ENCODE peak calls at places on chromosomes 3 and 15, in five cellular contexts. X, G, N, C and B are unnamed samples.

GRCh38 chr3:100634493-100635272 is 25.3 kb downstream of the ADGRG7 start:
- DNase-seq in X (peak), G (peak), N (no peak), C (no peak), B (peak)

GRCh38 chr3:115146032-115146417 is 1.1 kb downstream of the ZBTB20 start:
- DNase-seq in X (peak), G (peak), N (peak), C (peak), B (peak)

GRCh38 chr3:62600033-62600432 is 226.7 kb upstream of the FEZF2 start:
- DNase-seq in X (no peak), G (no peak), N (no peak), C (no peak), B (no peak)

GRCh38 chr15:63040954-63041353 is 1.6 kb upstream of the TPM1 start:
- DNase-seq in X (no peak), G (no peak), N (no peak), C (no peak), B (no peak)

GRCh38 chr3:149235599-149236424 is 14.2 kb upstream of the CP start:
- DNase-seq in X (no peak), G (no peak), N (no peak), C (no peak), B (no peak)

GRCh38 chr3:5186089-5186853 is 1.2 kb upstream of the EDEM1 start:
- DNase-seq in X (peak), G (no peak), N (no peak), C (no peak), B (no peak)

GRCh38 chr3:160661660-160662059 is 15.3 kb upstream of the ARL14 start:
- DNase-seq in X (no peak), G (no peak), N (no peak), C (no peak), B (no peak)

GRCh38 chr3:180705619-180706018 is 26.3 kb upstream of the CCDC39 start:
- DNase-seq in X (no peak), G (no peak), N (no peak), C (no peak), B (no peak)

GRCh38 chr15:40843885-40844542 is at the start of gene SPINT1:
- DNase-seq in X (peak), G (peak), N (no peak), C (peak), B (peak)

GRCh38 chr3:110618512-110619226 is 452.9 kb upstream of the NECTIN3 start:
- DNase-seq in X (no peak), G (no peak), N (no peak), C (no peak), B (no peak)

GRCh38 chr3:149473991-149474819 is at the start of gene TM4SF4:
- DNase-seq in X (no peak), G (no peak), N (no peak), C (no peak), B (no peak)

GRCh38 chr3:117998071-117998470 is 1036.6 kb downstream of the IGSF11 start:
- DNase-seq in X (no peak), G (peak), N (no peak), C (no peak), B (no peak)

GRCh38 chr3:69791111-69791510 is 51.8 kb downstream of the MITF start:
- DNase-seq in X (no peak), G (peak), N (peak), C (peak), B (no peak)

GRCh38 chr3:69787436-69788168 is 48.3 kb downstream of the MITF start:
- DNase-seq in X (no peak), G (peak), N (no peak), C (no peak), B (no peak)

GRCh38 chr3:69786854-69787253 is 47.6 kb downstream of the MITF start:
- DNase-seq in X (no peak), G (no peak), N (no peak), C (no peak), B (no peak)

GRCh38 chr3:69791919-69792399 is 52.7 kb downstream of the MITF start:
- DNase-seq in X (no peak), G (peak), N (no peak), C (no peak), B (no peak)
- TF ChIP-seq CTCF in X (no peak), G (peak), N (peak), C (peak), B (no peak)

GRCh38 chr3:71031151-71031550 is 552.4 kb downstream of the FOXP1 start:
- DNase-seq in X (no peak), G (no peak), N (no peak), C (no peak), B (no peak)
- TF ChIP-seq CTCF in X (no peak), G (no peak), N (no peak), C (no peak), B (no peak)

DNA sequence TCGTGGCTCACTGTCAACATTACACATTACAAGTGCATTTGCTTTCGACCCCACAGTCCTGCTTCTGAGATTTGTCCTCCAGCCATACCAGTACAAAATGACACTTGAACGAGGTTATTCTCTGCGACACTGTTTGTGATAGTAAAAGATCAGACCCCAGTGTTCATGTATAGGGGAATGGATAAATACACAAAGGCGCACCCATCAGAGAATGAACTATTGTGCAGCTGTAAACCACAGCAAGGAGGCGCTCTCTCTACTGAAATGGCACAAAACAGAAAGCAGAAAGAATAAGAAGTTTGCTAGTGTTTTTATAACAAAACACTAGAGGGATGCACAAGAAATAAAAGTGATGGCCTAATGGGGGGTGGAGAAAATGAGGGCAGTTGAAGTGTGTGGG is 4.9 kb upstream of the CHSY1 start:
- DNase-seq in X (no peak), G (peak), N (no peak), C (no peak), B (peak)
- TF ChIP-seq CTCF in X (no peak), G (peak), N (no peak), C (no peak), B (no peak)

DNA sequence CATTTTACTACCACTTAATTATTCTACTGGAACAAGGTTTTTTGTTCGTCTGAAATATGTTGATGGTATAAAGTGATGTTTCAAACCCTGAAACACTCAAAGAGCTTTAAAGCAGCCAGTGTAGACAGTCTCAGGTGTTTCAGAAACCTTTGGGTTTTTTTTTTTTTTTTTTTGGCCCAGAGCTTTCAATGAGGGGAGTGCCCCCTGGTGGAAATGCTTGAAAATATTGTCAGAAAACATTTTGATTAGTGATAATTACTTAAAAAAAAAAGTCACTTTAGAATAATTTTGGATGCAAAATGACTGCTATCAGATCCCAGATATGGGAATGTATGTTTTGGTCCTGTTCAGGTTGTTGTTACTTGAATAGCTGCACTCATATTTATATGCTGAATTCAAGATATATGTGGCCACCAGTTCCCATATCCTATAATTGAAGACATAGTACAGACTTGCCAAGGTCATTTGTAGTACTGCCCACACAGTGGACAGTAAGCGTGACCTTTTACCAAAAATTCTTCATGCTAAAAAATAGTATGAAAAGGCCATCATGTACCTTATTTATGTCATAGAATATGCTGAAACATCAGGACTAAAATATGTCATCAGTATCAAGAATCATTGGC is 35.9 kb downstream of the SATB1 start:
- DNase-seq in X (peak), G (peak), N (no peak), C (no peak), B (no peak)
- TF ChIP-seq CTCF in X (no peak), G (peak), N (peak), C (peak), B (peak)

GRCh38 chr3:53744351-53744750 is 101.9 kb downstream of the CHDH start:
- DNase-seq in X (no peak), G (no peak), N (no peak), C (no peak), B (no peak)
- TF ChIP-seq CTCF in X (no peak), G (no peak), N (no peak), C (no peak), B (no peak)

GRCh38 chr3:72258786-72259185 is 473.8 kb upstream of the PROK2 start:
- DNase-seq in X (no peak), G (no peak), N (no peak), C (no peak), B (peak)

GRCh38 chr3:72258366-72258765 is 473.4 kb upstream of the PROK2 start:
- DNase-seq in X (no peak), G (no peak), N (no peak), C (no peak), B (no peak)

GRCh38 chr3:72255191-72255590 is 470.2 kb upstream of the PROK2 start:
- DNase-seq in X (no peak), G (no peak), N (no peak), C (peak), B (no peak)

GRCh38 chr3:72254483-72254882 is 469.5 kb upstream of the PROK2 start:
- DNase-seq in X (no peak), G (no peak), N (no peak), C (no peak), B (no peak)

DNA sequence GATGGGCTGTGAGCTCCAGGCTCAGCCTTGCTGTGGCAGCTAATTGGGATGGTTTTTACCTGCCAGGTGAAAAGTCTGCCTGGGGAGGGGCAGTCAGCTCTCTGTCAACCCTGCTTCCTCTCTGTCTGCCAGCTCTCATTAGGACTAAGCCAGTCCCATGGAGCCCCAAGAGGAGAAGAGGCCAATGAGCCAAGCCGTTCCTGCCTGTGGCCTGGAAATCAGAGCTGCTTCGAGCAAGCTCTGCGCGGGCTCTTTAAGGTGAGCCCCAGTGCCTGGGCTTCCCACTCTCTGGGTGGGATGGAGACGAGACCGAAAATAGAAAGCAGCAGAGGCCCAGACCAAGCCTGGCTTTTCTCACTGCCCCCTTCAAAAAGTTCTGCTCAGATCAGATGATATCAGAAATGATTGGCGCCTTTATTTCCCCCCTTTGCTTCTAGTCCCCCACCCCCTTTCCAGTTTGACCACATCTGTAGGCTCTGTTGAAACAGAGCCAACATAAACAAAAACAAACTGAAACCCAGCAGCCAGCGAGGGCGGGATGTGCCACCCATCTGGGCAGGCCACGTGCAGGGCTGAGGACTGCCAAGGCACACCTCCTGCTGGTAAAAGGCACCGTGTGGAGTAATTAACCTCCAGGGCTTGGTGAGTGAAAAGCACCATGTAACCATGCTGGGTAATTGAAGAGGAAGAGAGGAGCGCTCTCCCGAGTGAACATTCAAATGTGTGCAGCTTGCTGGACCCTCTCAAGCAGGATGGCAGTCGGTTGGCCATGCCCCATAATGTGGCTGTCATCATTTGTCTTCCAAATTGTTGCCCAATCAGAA is 471.0 kb upstream of the PROK2 start:
- DNase-seq in X (no peak), G (peak), N (no peak), C (no peak), B (peak)
- TF ChIP-seq CTCF in X (no peak), G (peak), N (no peak), C (no peak), B (no peak)